ENCODE peak calls at places on chromosomes 3 and 15, in six cellular contexts. One of them, this sample, is unnamed.

GRCh38 chr3:48492461-48493202 is 11.3 kb downstream of the SHISA5 start:
- DNase-seq in GM06990: no peak
- DNase-seq in hepatic stellate cell: no peak
- DNase-seq in stimulated activated CD4-positive, alpha-beta T cell treated with anti-CD3 and anti-CD28 coated beads, TNF-alpha, amount 100 ng/mL, for 48 hours: no peak
- DNase-seq in AG09309: peak; percentile 56
- DNase-seq in brain microvascular endothelial cell: no peak
- DNase-seq in this sample: no peak

GRCh38 chr15:60551781-60552161 is 72.8 kb upstream of the ICE2 start:
- DNase-seq in GM06990: no peak
- DNase-seq in hepatic stellate cell: no peak
- DNase-seq in stimulated activated CD4-positive, alpha-beta T cell treated with anti-CD3 and anti-CD28 coated beads, TNF-alpha, amount 100 ng/mL, for 48 hours: no peak
- DNase-seq in AG09309: no peak
- DNase-seq in brain microvascular endothelial cell: no peak
- DNase-seq in this sample: no peak

GRCh38 chr3:153284282-153284938 is 122.4 kb downstream of the RAP2B start:
- DNase-seq in GM06990: no peak
- DNase-seq in hepatic stellate cell: peak; percentile 63
- DNase-seq in stimulated activated CD4-positive, alpha-beta T cell treated with anti-CD3 and anti-CD28 coated beads, TNF-alpha, amount 100 ng/mL, for 48 hours: no peak
- DNase-seq in AG09309: peak; percentile 82
- DNase-seq in brain microvascular endothelial cell: peak; percentile 92
- DNase-seq in this sample: peak; percentile 80

GRCh38 chr3:71186816-71187215 is 396.7 kb downstream of the FOXP1 start:
- DNase-seq in GM06990: no peak
- DNase-seq in hepatic stellate cell: no peak
- DNase-seq in stimulated activated CD4-positive, alpha-beta T cell treated with anti-CD3 and anti-CD28 coated beads, TNF-alpha, amount 100 ng/mL, for 48 hours: no peak
- DNase-seq in AG09309: no peak
- DNase-seq in brain microvascular endothelial cell: no peak
- DNase-seq in this sample: no peak

GRCh38 chr3:157856078-157856939 is 249.9 kb downstream of the SHOX2 start:
- DNase-seq in GM06990: no peak
- DNase-seq in hepatic stellate cell: no peak
- DNase-seq in stimulated activated CD4-positive, alpha-beta T cell treated with anti-CD3 and anti-CD28 coated beads, TNF-alpha, amount 100 ng/mL, for 48 hours: no peak
- DNase-seq in AG09309: no peak
- DNase-seq in brain microvascular endothelial cell: no peak
- DNase-seq in this sample: no peak

GRCh38 chr15:68053001-68053400 is 1.1 kb upstream of the PIAS1 start:
- DNase-seq in GM06990: no peak
- DNase-seq in hepatic stellate cell: no peak
- DNase-seq in stimulated activated CD4-positive, alpha-beta T cell treated with anti-CD3 and anti-CD28 coated beads, TNF-alpha, amount 100 ng/mL, for 48 hours: no peak
- DNase-seq in AG09309: no peak
- DNase-seq in brain microvascular endothelial cell: no peak
- DNase-seq in this sample: no peak

GRCh38 chr15:93028632-93029612 is 60.1 kb downstream of the RGMA start:
- DNase-seq in GM06990: no peak
- DNase-seq in hepatic stellate cell: peak; percentile 43
- DNase-seq in stimulated activated CD4-positive, alpha-beta T cell treated with anti-CD3 and anti-CD28 coated beads, TNF-alpha, amount 100 ng/mL, for 48 hours: no peak
- DNase-seq in AG09309: peak; percentile 96
- DNase-seq in brain microvascular endothelial cell: peak; percentile 28
- DNase-seq in this sample: no peak

GRCh38 chr15:75862796-75863195 is 19.5 kb downstream of the UBE2Q2 start:
- DNase-seq in GM06990: no peak
- DNase-seq in hepatic stellate cell: no peak
- DNase-seq in stimulated activated CD4-positive, alpha-beta T cell treated with anti-CD3 and anti-CD28 coated beads, TNF-alpha, amount 100 ng/mL, for 48 hours: no peak
- DNase-seq in AG09309: no peak
- DNase-seq in brain microvascular endothelial cell: no peak
- DNase-seq in this sample: no peak

GRCh38 chr3:111695584-111696213 is 100.6 kb upstream of the ZBED2 start:
- DNase-seq in GM06990: no peak
- DNase-seq in hepatic stellate cell: peak; percentile 24
- DNase-seq in stimulated activated CD4-positive, alpha-beta T cell treated with anti-CD3 and anti-CD28 coated beads, TNF-alpha, amount 100 ng/mL, for 48 hours: no peak
- DNase-seq in AG09309: peak; percentile 69
- DNase-seq in brain microvascular endothelial cell: peak; percentile 84
- DNase-seq in this sample: peak; percentile 50

GRCh38 chr3:187843654-187844053 is 98.4 kb upstream of the BCL6 start:
- DNase-seq in GM06990: no peak
- DNase-seq in hepatic stellate cell: no peak
- DNase-seq in stimulated activated CD4-positive, alpha-beta T cell treated with anti-CD3 and anti-CD28 coated beads, TNF-alpha, amount 100 ng/mL, for 48 hours: no peak
- DNase-seq in AG09309: no peak
- DNase-seq in brain microvascular endothelial cell: no peak
- DNase-seq in this sample: no peak

GRCh38 chr3:101509811-101510210 is 3.2 kb downstream of the SENP7 start:
- DNase-seq in GM06990: no peak
- DNase-seq in hepatic stellate cell: no peak
- DNase-seq in stimulated activated CD4-positive, alpha-beta T cell treated with anti-CD3 and anti-CD28 coated beads, TNF-alpha, amount 100 ng/mL, for 48 hours: no peak
- DNase-seq in AG09309: peak; percentile 17
- DNase-seq in brain microvascular endothelial cell: no peak
- DNase-seq in this sample: peak; percentile 13

GRCh38 chr3:131705558-131706051 is 202.8 kb upstream of the MRPL3 start:
- DNase-seq in GM06990: peak; percentile 50
- DNase-seq in hepatic stellate cell: no peak
- DNase-seq in stimulated activated CD4-positive, alpha-beta T cell treated with anti-CD3 and anti-CD28 coated beads, TNF-alpha, amount 100 ng/mL, for 48 hours: no peak
- DNase-seq in AG09309: no peak
- DNase-seq in brain microvascular endothelial cell: peak; percentile 5
- DNase-seq in this sample: no peak

GRCh38 chr15:63461230-63461629 is 43.2 kb upstream of the USP3 start:
- DNase-seq in GM06990: no peak
- DNase-seq in hepatic stellate cell: no peak
- DNase-seq in stimulated activated CD4-positive, alpha-beta T cell treated with anti-CD3 and anti-CD28 coated beads, TNF-alpha, amount 100 ng/mL, for 48 hours: no peak
- DNase-seq in AG09309: no peak
- DNase-seq in brain microvascular endothelial cell: no peak
- DNase-seq in this sample: no peak

GRCh38 chr15:66573719-66574641 is 8.2 kb upstream of the LCTL start:
- DNase-seq in GM06990: no peak
- DNase-seq in hepatic stellate cell: no peak
- DNase-seq in stimulated activated CD4-positive, alpha-beta T cell treated with anti-CD3 and anti-CD28 coated beads, TNF-alpha, amount 100 ng/mL, for 48 hours: no peak
- DNase-seq in AG09309: peak; percentile 58
- DNase-seq in brain microvascular endothelial cell: no peak
- DNase-seq in this sample: no peak

GRCh38 chr3:45885979-45886711 is at the start of gene CCR9:
- DNase-seq in GM06990: no peak
- DNase-seq in hepatic stellate cell: no peak
- DNase-seq in stimulated activated CD4-positive, alpha-beta T cell treated with anti-CD3 and anti-CD28 coated beads, TNF-alpha, amount 100 ng/mL, for 48 hours: no peak
- DNase-seq in AG09309: no peak
- DNase-seq in brain microvascular endothelial cell: no peak
- DNase-seq in this sample: no peak

GRCh38 chr15:101031203-101031602 is 112.0 kb downstream of the LRRK1 start:
- DNase-seq in GM06990: no peak
- DNase-seq in hepatic stellate cell: no peak
- DNase-seq in stimulated activated CD4-positive, alpha-beta T cell treated with anti-CD3 and anti-CD28 coated beads, TNF-alpha, amount 100 ng/mL, for 48 hours: no peak
- DNase-seq in AG09309: no peak
- DNase-seq in brain microvascular endothelial cell: no peak
- DNase-seq in this sample: no peak

GRCh38 chr15:37995461-37996347 is 61.3 kb downstream of the TMCO5A start:
- DNase-seq in GM06990: no peak
- DNase-seq in hepatic stellate cell: no peak
- DNase-seq in stimulated activated CD4-positive, alpha-beta T cell treated with anti-CD3 and anti-CD28 coated beads, TNF-alpha, amount 100 ng/mL, for 48 hours: peak; percentile 2
- DNase-seq in AG09309: peak; percentile 50
- DNase-seq in brain microvascular endothelial cell: peak; percentile 60
- DNase-seq in this sample: no peak

GRCh38 chr3:179068779-179069530 is 2.7 kb downstream of the ZMAT3 start:
- DNase-seq in GM06990: no peak
- DNase-seq in hepatic stellate cell: peak; percentile 39
- DNase-seq in stimulated activated CD4-positive, alpha-beta T cell treated with anti-CD3 and anti-CD28 coated beads, TNF-alpha, amount 100 ng/mL, for 48 hours: no peak
- DNase-seq in AG09309: no peak
- DNase-seq in brain microvascular endothelial cell: no peak
- DNase-seq in this sample: no peak

GRCh38 chr3:79517766-79518413 is 249.9 kb downstream of the ROBO1 start:
- DNase-seq in GM06990: no peak
- DNase-seq in hepatic stellate cell: no peak
- DNase-seq in stimulated activated CD4-positive, alpha-beta T cell treated with anti-CD3 and anti-CD28 coated beads, TNF-alpha, amount 100 ng/mL, for 48 hours: no peak
- DNase-seq in AG09309: no peak
- DNase-seq in brain microvascular endothelial cell: peak; percentile 49
- DNase-seq in this sample: peak; percentile 27

GRCh38 chr15:96369825-96370621 is 39.5 kb downstream of the NR2F2 start:
- DNase-seq in GM06990: no peak
- DNase-seq in hepatic stellate cell: no peak
- DNase-seq in stimulated activated CD4-positive, alpha-beta T cell treated with anti-CD3 and anti-CD28 coated beads, TNF-alpha, amount 100 ng/mL, for 48 hours: no peak
- DNase-seq in AG09309: no peak
- DNase-seq in brain microvascular endothelial cell: no peak
- DNase-seq in this sample: no peak

GRCh38 chr3:113200351-113200750 is 11.0 kb upstream of the BOC start:
- DNase-seq in GM06990: no peak
- DNase-seq in hepatic stellate cell: no peak
- DNase-seq in stimulated activated CD4-positive, alpha-beta T cell treated with anti-CD3 and anti-CD28 coated beads, TNF-alpha, amount 100 ng/mL, for 48 hours: no peak
- DNase-seq in AG09309: no peak
- DNase-seq in brain microvascular endothelial cell: no peak
- DNase-seq in this sample: no peak

GRCh38 chr3:69204315-69204957 is 82.0 kb upstream of the LMOD3 start:
- DNase-seq in GM06990: no peak
- DNase-seq in hepatic stellate cell: no peak
- DNase-seq in stimulated activated CD4-positive, alpha-beta T cell treated with anti-CD3 and anti-CD28 coated beads, TNF-alpha, amount 100 ng/mL, for 48 hours: peak; percentile 56
- DNase-seq in AG09309: no peak
- DNase-seq in brain microvascular endothelial cell: no peak
- DNase-seq in this sample: no peak

GRCh38 chr3:190131329-190131728 is 10.6 kb upstream of the P3H2 start:
- DNase-seq in GM06990: no peak
- DNase-seq in hepatic stellate cell: no peak
- DNase-seq in stimulated activated CD4-positive, alpha-beta T cell treated with anti-CD3 and anti-CD28 coated beads, TNF-alpha, amount 100 ng/mL, for 48 hours: no peak
- DNase-seq in AG09309: no peak
- DNase-seq in brain microvascular endothelial cell: peak; percentile 91
- DNase-seq in this sample: peak; percentile 44

GRCh38 chr3:39849992-39850706 is 40.7 kb downstream of the MYRIP start:
- DNase-seq in GM06990: no peak
- DNase-seq in hepatic stellate cell: no peak
- DNase-seq in stimulated activated CD4-positive, alpha-beta T cell treated with anti-CD3 and anti-CD28 coated beads, TNF-alpha, amount 100 ng/mL, for 48 hours: no peak
- DNase-seq in AG09309: no peak
- DNase-seq in brain microvascular endothelial cell: no peak
- DNase-seq in this sample: no peak

GRCh38 chr15:47715856-47716445 is 1.4 kb upstream of the SEMA6D start:
- DNase-seq in GM06990: no peak
- DNase-seq in hepatic stellate cell: no peak
- DNase-seq in stimulated activated CD4-positive, alpha-beta T cell treated with anti-CD3 and anti-CD28 coated beads, TNF-alpha, amount 100 ng/mL, for 48 hours: no peak
- DNase-seq in AG09309: no peak
- DNase-seq in brain microvascular endothelial cell: no peak
- DNase-seq in this sample: no peak

GRCh38 chr15:39332846-39333245 is 248.0 kb upstream of the THBS1 start:
- DNase-seq in GM06990: no peak
- DNase-seq in hepatic stellate cell: no peak
- DNase-seq in stimulated activated CD4-positive, alpha-beta T cell treated with anti-CD3 and anti-CD28 coated beads, TNF-alpha, amount 100 ng/mL, for 48 hours: no peak
- DNase-seq in AG09309: no peak
- DNase-seq in brain microvascular endothelial cell: no peak
- DNase-seq in this sample: peak; percentile 23

GRCh38 chr3:150264560-150264959 is 143.5 kb upstream of the TSC22D2 start:
- DNase-seq in GM06990: no peak
- DNase-seq in hepatic stellate cell: no peak
- DNase-seq in stimulated activated CD4-positive, alpha-beta T cell treated with anti-CD3 and anti-CD28 coated beads, TNF-alpha, amount 100 ng/mL, for 48 hours: no peak
- DNase-seq in AG09309: no peak
- DNase-seq in brain microvascular endothelial cell: no peak
- DNase-seq in this sample: no peak

GRCh38 chr15:32730677-32731654 is 13.2 kb downstream of the GREM1 start:
- DNase-seq in GM06990: no peak
- DNase-seq in hepatic stellate cell: no peak
- DNase-seq in stimulated activated CD4-positive, alpha-beta T cell treated with anti-CD3 and anti-CD28 coated beads, TNF-alpha, amount 100 ng/mL, for 48 hours: no peak
- DNase-seq in AG09309: no peak
- DNase-seq in brain microvascular endothelial cell: no peak
- DNase-seq in this sample: no peak

GRCh38 chr3:151305081-151305777 is 11.4 kb downstream of the GPR87 start:
- DNase-seq in GM06990: no peak
- DNase-seq in hepatic stellate cell: peak; percentile 77
- DNase-seq in stimulated activated CD4-positive, alpha-beta T cell treated with anti-CD3 and anti-CD28 coated beads, TNF-alpha, amount 100 ng/mL, for 48 hours: no peak
- DNase-seq in AG09309: peak; percentile 94
- DNase-seq in brain microvascular endothelial cell: peak; percentile 95
- DNase-seq in this sample: peak; percentile 56

GRCh38 chr3:188323067-188323842 is 169.3 kb downstream of the LPP start:
- DNase-seq in GM06990: no peak
- DNase-seq in hepatic stellate cell: no peak
- DNase-seq in stimulated activated CD4-positive, alpha-beta T cell treated with anti-CD3 and anti-CD28 coated beads, TNF-alpha, amount 100 ng/mL, for 48 hours: peak; percentile 33
- DNase-seq in AG09309: no peak
- DNase-seq in brain microvascular endothelial cell: no peak
- DNase-seq in this sample: no peak

GRCh38 chr15:51970981-51971352 is 611 bp downstream of the LEO1 start:
- DNase-seq in GM06990: no peak
- DNase-seq in hepatic stellate cell: peak; percentile 40
- DNase-seq in stimulated activated CD4-positive, alpha-beta T cell treated with anti-CD3 and anti-CD28 coated beads, TNF-alpha, amount 100 ng/mL, for 48 hours: no peak
- DNase-seq in AG09309: no peak
- DNase-seq in brain microvascular endothelial cell: no peak
- DNase-seq in this sample: no peak